ENCODE peak calls at places on chromosome 3, in four cellular contexts. S is HepG2, H is GM12878, C is H1. T is an unnamed sample.

GRCh38 chr3:141115752-141116541 is 64.8 kb downstream of the SPSB4 start:
- DNase-seq in C (no peak), H (no peak), S (no peak), T (no peak)

GRCh38 chr3:69012836-69013255 is 638 bp downstream of the EOGT start:
- DNase-seq in C (no peak), S (peak; percentile 22), H (no peak), T (no peak)

GRCh38 chr3:115272036-115272824 is 125.1 kb upstream of the ZBTB20 start:
- DNase-seq in C (no peak), S (no peak), H (no peak), T (no peak)

GRCh38 chr3:156160653-156161052 is 40.3 kb downstream of the KCNAB1 start:
- DNase-seq in C (no peak), H (peak; percentile 23), S (no peak), T (no peak)

GRCh38 chr3:141125351-141125750 is 74.2 kb downstream of the SPSB4 start:
- DNase-seq in C (no peak), S (no peak), H (no peak), T (no peak)

GRCh38 chr3:196789773-196790419 is 50.2 kb downstream of the PAK2 start:
- DNase-seq in H (no peak), S (peak; percentile 63), C (no peak), T (no peak)

GRCh38 chr3:64594129-64594528 is 93.7 kb downstream of the ADAMTS9 start:
- DNase-seq in C (no peak), H (no peak), S (no peak), T (no peak)

GRCh38 chr3:9913601-9914000 is 3.3 kb upstream of the IL17RC start:
- DNase-seq in S (no peak), C (no peak), H (no peak), T (no peak)

GRCh38 chr3:124837730-124838186 is 49.4 kb downstream of the ITGB5 start:
- DNase-seq in H (no peak), C (no peak), S (peak; percentile 90), T (no peak)

GRCh38 chr3:178538065-178538464 is 1.8 kb downstream of the KCNMB2 start:
- DNase-seq in S (no peak), C (no peak), H (no peak), T (no peak)

GRCh38 chr3:169146112-169146665 is 517.3 kb downstream of the MECOM start:
- DNase-seq in H (no peak), C (no peak), S (no peak), T (no peak)

GRCh38 chr3:184968115-184968514 is 156.1 kb downstream of the VPS8 start:
- DNase-seq in C (no peak), H (no peak), S (no peak), T (no peak)

GRCh38 chr3:101091489-101091888 is 98.3 kb upstream of the ABI3BP start:
- DNase-seq in H (no peak), S (peak; percentile 5), C (no peak), T (no peak)
- TF ChIP-seq SUZ12 in H (no peak), S (no peak), C (no peak), T (no peak)

GRCh38 chr3:147653309-147653923 is 244.3 kb downstream of the ZIC1 start:
- DNase-seq in S (no peak), C (no peak), H (no peak), T (no peak)
- H3K9ac ChIP-seq in S (no peak overlapping the region), C (no peak overlapping the region), H (no peak overlapping the region), T (no peak overlapping the region)

GRCh38 chr3:129560269-129560787 is 17.4 kb downstream of the H1-8 start:
- DNase-seq in H (no peak), S (no peak), C (no peak), T (no peak)

GRCh38 chr3:129559565-129560079 is 16.6 kb downstream of the H1-8 start:
- DNase-seq in S (no peak), H (no peak), C (no peak), T (no peak)

GRCh38 chr3:129558076-129558771 is 15.2 kb downstream of the H1-8 start:
- DNase-seq in C (no peak), H (no peak), S (no peak), T (no peak)

GRCh38 chr3:129557737-129558037 is 14.7 kb downstream of the H1-8 start:
- DNase-seq in C (no peak), S (no peak), H (no peak), T (no peak)

GRCh38 chr3:129558772-129559564 is 16.0 kb downstream of the H1-8 start:
- DNase-seq in S (peak; percentile 74), H (no peak), C (peak; percentile 15), T (no peak)
- TF ChIP-seq SUZ12 in S (no peak), H (no peak), C (no peak), T (no peak)

DNA sequence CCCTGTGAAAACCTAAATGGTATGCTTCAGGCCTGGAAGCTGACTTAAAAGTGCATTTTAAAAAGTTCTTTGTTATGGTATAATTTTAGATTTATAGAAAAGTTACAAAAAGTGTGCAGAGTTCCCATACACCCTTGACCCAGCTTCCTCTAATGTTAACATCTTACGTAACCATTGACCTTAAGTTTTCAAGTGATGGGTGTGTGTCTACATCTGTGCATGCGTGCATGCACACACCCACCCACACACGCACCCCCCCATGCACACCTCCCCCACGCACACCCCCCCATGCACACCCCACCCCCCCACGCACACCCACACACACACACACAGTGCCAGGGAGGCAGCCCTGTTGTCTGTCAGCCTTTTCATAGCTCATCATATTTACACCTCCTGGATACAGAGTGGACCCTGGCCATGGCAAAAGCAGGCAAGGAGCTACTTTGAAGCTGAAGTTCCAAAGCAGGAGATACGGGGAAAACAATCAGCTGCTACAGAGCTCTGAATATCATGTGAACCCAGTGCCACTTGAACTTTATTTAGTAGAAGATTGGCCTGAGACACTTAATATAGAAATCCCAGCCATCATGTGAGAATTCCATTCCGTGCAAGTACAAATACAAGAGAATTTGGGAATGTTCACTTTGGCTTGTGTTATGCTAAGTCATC is 30.0 kb upstream of the TRAK1 start:
- DNase-seq in S (no peak), H (no peak), C (no peak), T (no peak)
- H3K9ac ChIP-seq in S (no peak overlapping the region), H (no peak overlapping the region), C (no peak overlapping the region), T (no peak overlapping the region)

GRCh38 chr3:55669133-55669532 is 182.0 kb upstream of the WNT5A start:
- DNase-seq in S (no peak), H (no peak), C (no peak), T (no peak)
- TF ChIP-seq SUZ12 in S (no peak), H (no peak), C (no peak), T (no peak)

GRCh38 chr3:12840591-12841084 is 727 bp downstream of the RPL32 start:
- DNase-seq in S (no peak), H (no peak), C (no peak), T (no peak)

GRCh38 chr3:12841970-12842328 is 584 bp upstream of the RPL32 start:
- DNase-seq in H (no peak), C (no peak), S (no peak), T (no peak)

GRCh38 chr3:12842469-12842868 is 1.1 kb upstream of the RPL32 start:
- DNase-seq in C (no peak), S (no peak), H (no peak), T (no peak)

GRCh38 chr3:12838179-12838965 is 3.0 kb downstream of the RPL32 start:
- DNase-seq in H (no peak), C (no peak), S (no peak), T (no peak)

GRCh38 chr3:12841085-12841969 is at the start of gene RPL32:
- DNase-seq in H (peak; percentile 88), C (peak; percentile 81), S (peak; percentile 93), T (peak; percentile 93)
- H3K9ac ChIP-seq in H (peak within 1 kb of the TSS; percentile 99), C (peak within 1 kb of the TSS; percentile 99), S (peak within 1 kb of the TSS; percentile 98), T (peak within 1 kb of the TSS; percentile 97)

GRCh38 chr3:113914646-113915045 is 33.2 kb upstream of the ZDHHC23 start:
- DNase-seq in S (no peak), C (no peak), H (no peak), T (no peak)

GRCh38 chr3:113908133-113908532 is 39.7 kb upstream of the ZDHHC23 start:
- DNase-seq in H (no peak), C (no peak), S (no peak), T (no peak)

GRCh38 chr3:113910966-113911365 is 36.8 kb upstream of the ZDHHC23 start:
- DNase-seq in H (no peak), C (no peak), S (no peak), T (no peak)

GRCh38 chr3:113912551-113913246 is 35.1 kb upstream of the ZDHHC23 start:
- DNase-seq in H (peak; percentile 35), S (peak; percentile 69), C (no peak), T (peak; percentile 63)
- TF ChIP-seq SUZ12 in H (no peak), S (no peak), C (no peak), T (no peak)

T was measured in NT2/D1.